ENCODE peak calls at places on chromosomes 5 and 9, in nine cellular contexts. One of them, this sample, is unnamed.
A peak's percentile ranks its signal among the peaks of the same experiment; 100 is the strongest.

GRCh38 chr5:35644543-35644942 is 26.9 kb downstream of the SPEF2 start:
- DNase-seq in fibroblast of pulmonary artery: no peak
- DNase-seq in adrenal gland: no peak
- DNase-seq in GM13976: no peak
- DNase-seq in upper lobe of right lung: no peak
- DNase-seq in AG10803: no peak
- DNase-seq in CD8-positive, alpha-beta T cell: no peak
- DNase-seq in foreskin fibroblast: peak; percentile 17
- DNase-seq in kidney: no peak
- DNase-seq in this sample: no peak

GRCh38 chr9:84136119-84136868 is 155.7 kb downstream of the RMI1 start:
- DNase-seq in AG10803: peak; percentile 71
- DNase-seq in kidney: no peak
- DNase-seq in foreskin fibroblast: peak; percentile 31
- DNase-seq in fibroblast of pulmonary artery: peak; percentile 66
- DNase-seq in CD8-positive, alpha-beta T cell: no peak
- DNase-seq in upper lobe of right lung: no peak
- DNase-seq in GM13976: no peak
- DNase-seq in adrenal gland: no peak
- DNase-seq in this sample: no peak

GRCh38 chr5:115396698-115397097 is 100.2 kb upstream of the CCDC112 start:
- DNase-seq in foreskin fibroblast: peak; percentile 10
- DNase-seq in fibroblast of pulmonary artery: peak; percentile 38
- DNase-seq in AG10803: no peak
- DNase-seq in kidney: no peak
- DNase-seq in GM13976: no peak
- DNase-seq in adrenal gland: no peak
- DNase-seq in CD8-positive, alpha-beta T cell: no peak
- DNase-seq in upper lobe of right lung: no peak
- DNase-seq in this sample: no peak

GRCh38 chr9:89471390-89471789 is 26.5 kb downstream of the SEMA4D start:
- DNase-seq in fibroblast of pulmonary artery: no peak
- DNase-seq in AG10803: no peak
- DNase-seq in GM13976: no peak
- DNase-seq in kidney: no peak
- DNase-seq in foreskin fibroblast: no peak
- DNase-seq in upper lobe of right lung: no peak
- DNase-seq in adrenal gland: no peak
- DNase-seq in CD8-positive, alpha-beta T cell: no peak
- DNase-seq in this sample: no peak

GRCh38 chr5:177557041-177557647 is 2.8 kb upstream of the FAM193B start:
- DNase-seq in foreskin fibroblast: peak; percentile 77
- DNase-seq in fibroblast of pulmonary artery: no peak
- DNase-seq in GM13976: no peak
- DNase-seq in upper lobe of right lung: no peak
- DNase-seq in kidney: no peak
- DNase-seq in AG10803: no peak
- DNase-seq in CD8-positive, alpha-beta T cell: peak; percentile 21
- DNase-seq in adrenal gland: no peak
- DNase-seq in this sample: no peak

GRCh38 chr9:130930132-130930803 is 8.8 kb downstream of the FIBCD1 start:
- DNase-seq in fibroblast of pulmonary artery: no peak
- DNase-seq in CD8-positive, alpha-beta T cell: no peak
- DNase-seq in AG10803: no peak
- DNase-seq in kidney: no peak
- DNase-seq in upper lobe of right lung: no peak
- DNase-seq in foreskin fibroblast: no peak
- DNase-seq in GM13976: no peak
- DNase-seq in adrenal gland: no peak
- DNase-seq in this sample: no peak

GRCh38 chr9:83966209-83966582 is 13.8 kb downstream of the HNRNPK start:
- DNase-seq in fibroblast of pulmonary artery: no peak
- DNase-seq in CD8-positive, alpha-beta T cell: no peak
- DNase-seq in adrenal gland: no peak
- DNase-seq in AG10803: no peak
- DNase-seq in foreskin fibroblast: no peak
- DNase-seq in kidney: no peak
- DNase-seq in GM13976: no peak
- DNase-seq in upper lobe of right lung: no peak
- DNase-seq in this sample: no peak

GRCh38 chr5:67301285-67301904 is 104.8 kb upstream of the CD180 start:
- DNase-seq in foreskin fibroblast: peak; percentile 95
- DNase-seq in adrenal gland: peak; percentile 33
- DNase-seq in AG10803: peak; percentile 93
- DNase-seq in fibroblast of pulmonary artery: peak; percentile 98
- DNase-seq in kidney: peak; percentile 83
- DNase-seq in GM13976: no peak
- DNase-seq in CD8-positive, alpha-beta T cell: no peak
- DNase-seq in upper lobe of right lung: no peak
- DNase-seq in this sample: no peak

GRCh38 chr9:127637322-127637847 is 25.3 kb downstream of the STXBP1 start:
- DNase-seq in fibroblast of pulmonary artery: peak; percentile 90
- DNase-seq in adrenal gland: peak; percentile 61
- DNase-seq in AG10803: peak; percentile 85
- DNase-seq in CD8-positive, alpha-beta T cell: no peak
- DNase-seq in kidney: no peak
- DNase-seq in foreskin fibroblast: peak; percentile 85
- DNase-seq in GM13976: no peak
- DNase-seq in upper lobe of right lung: peak; percentile 58
- DNase-seq in this sample: no peak

GRCh38 chr5:43315697-43316096 is 2.5 kb upstream of the HMGCS1 start:
- DNase-seq in fibroblast of pulmonary artery: no peak
- DNase-seq in foreskin fibroblast: no peak
- DNase-seq in GM13976: no peak
- DNase-seq in CD8-positive, alpha-beta T cell: no peak
- DNase-seq in AG10803: no peak
- DNase-seq in upper lobe of right lung: no peak
- DNase-seq in adrenal gland: no peak
- DNase-seq in kidney: no peak
- DNase-seq in this sample: no peak

GRCh38 chr5:16757989-16758501 is 141.2 kb upstream of the RETREG1 start:
- DNase-seq in foreskin fibroblast: no peak
- DNase-seq in kidney: no peak
- DNase-seq in adrenal gland: no peak
- DNase-seq in fibroblast of pulmonary artery: no peak
- DNase-seq in upper lobe of right lung: no peak
- DNase-seq in CD8-positive, alpha-beta T cell: no peak
- DNase-seq in GM13976: no peak
- DNase-seq in AG10803: no peak
- DNase-seq in this sample: no peak

GRCh38 chr5:80198399-80198798 is 57.4 kb downstream of the SERINC5 start:
- DNase-seq in CD8-positive, alpha-beta T cell: no peak
- DNase-seq in AG10803: no peak
- DNase-seq in GM13976: no peak
- DNase-seq in foreskin fibroblast: no peak
- DNase-seq in upper lobe of right lung: no peak
- DNase-seq in adrenal gland: no peak
- DNase-seq in kidney: no peak
- DNase-seq in fibroblast of pulmonary artery: no peak
- DNase-seq in this sample: no peak

GRCh38 chr9:35882265-35882848 is 12.2 kb upstream of the OR13J1 start:
- DNase-seq in foreskin fibroblast: peak; percentile 90
- DNase-seq in upper lobe of right lung: peak; percentile 91
- DNase-seq in CD8-positive, alpha-beta T cell: peak; percentile 86
- DNase-seq in adrenal gland: peak; percentile 84
- DNase-seq in fibroblast of pulmonary artery: peak; percentile 79
- DNase-seq in kidney: peak; percentile 86
- DNase-seq in GM13976: peak; percentile 76
- DNase-seq in AG10803: peak; percentile 74
- DNase-seq in this sample: no peak

GRCh38 chr5:126543009-126543408 is 52.0 kb downstream of the ALDH7A1 start:
- DNase-seq in GM13976: no peak
- DNase-seq in kidney: no peak
- DNase-seq in adrenal gland: no peak
- DNase-seq in CD8-positive, alpha-beta T cell: no peak
- DNase-seq in AG10803: no peak
- DNase-seq in foreskin fibroblast: no peak
- DNase-seq in fibroblast of pulmonary artery: no peak
- DNase-seq in upper lobe of right lung: no peak
- DNase-seq in this sample: no peak

GRCh38 chr5:57681942-57682341 is 199.3 kb upstream of the ACTBL2 start:
- DNase-seq in upper lobe of right lung: no peak
- DNase-seq in kidney: no peak
- DNase-seq in fibroblast of pulmonary artery: no peak
- DNase-seq in CD8-positive, alpha-beta T cell: no peak
- DNase-seq in GM13976: no peak
- DNase-seq in AG10803: no peak
- DNase-seq in adrenal gland: no peak
- DNase-seq in foreskin fibroblast: no peak
- DNase-seq in this sample: no peak

GRCh38 chr9:110566156-110566555 is 13.4 kb downstream of the SVEP1 start:
- DNase-seq in AG10803: no peak
- DNase-seq in kidney: no peak
- DNase-seq in fibroblast of pulmonary artery: no peak
- DNase-seq in foreskin fibroblast: no peak
- DNase-seq in CD8-positive, alpha-beta T cell: no peak
- DNase-seq in adrenal gland: no peak
- DNase-seq in upper lobe of right lung: no peak
- DNase-seq in GM13976: no peak
- DNase-seq in this sample: no peak
- TF ChIP-seq CTCF in AG10803: no peak
- TF ChIP-seq CTCF in kidney: no peak
- TF ChIP-seq CTCF in fibroblast of pulmonary artery: no peak
- TF ChIP-seq CTCF in foreskin fibroblast: no peak
- TF ChIP-seq CTCF in CD8-positive, alpha-beta T cell: no peak
- TF ChIP-seq CTCF in adrenal gland: no peak
- TF ChIP-seq CTCF in upper lobe of right lung: no peak
- TF ChIP-seq CTCF in GM13976: no peak
- TF ChIP-seq CTCF in this sample: no peak

GRCh38 chr5:31551878-31552277 is 19.8 kb downstream of the C5orf22 start:
- DNase-seq in CD8-positive, alpha-beta T cell: no peak
- DNase-seq in kidney: no peak
- DNase-seq in fibroblast of pulmonary artery: no peak
- DNase-seq in upper lobe of right lung: no peak
- DNase-seq in foreskin fibroblast: no peak
- DNase-seq in adrenal gland: no peak
- DNase-seq in AG10803: no peak
- DNase-seq in GM13976: no peak
- DNase-seq in this sample: no peak
- TF ChIP-seq CTCF in CD8-positive, alpha-beta T cell: no peak
- TF ChIP-seq CTCF in kidney: no peak
- TF ChIP-seq CTCF in fibroblast of pulmonary artery: no peak
- TF ChIP-seq CTCF in upper lobe of right lung: no peak
- TF ChIP-seq CTCF in foreskin fibroblast: no peak
- TF ChIP-seq CTCF in adrenal gland: no peak
- TF ChIP-seq CTCF in AG10803: no peak
- TF ChIP-seq CTCF in GM13976: no peak
- TF ChIP-seq CTCF in this sample: no peak

DNA sequence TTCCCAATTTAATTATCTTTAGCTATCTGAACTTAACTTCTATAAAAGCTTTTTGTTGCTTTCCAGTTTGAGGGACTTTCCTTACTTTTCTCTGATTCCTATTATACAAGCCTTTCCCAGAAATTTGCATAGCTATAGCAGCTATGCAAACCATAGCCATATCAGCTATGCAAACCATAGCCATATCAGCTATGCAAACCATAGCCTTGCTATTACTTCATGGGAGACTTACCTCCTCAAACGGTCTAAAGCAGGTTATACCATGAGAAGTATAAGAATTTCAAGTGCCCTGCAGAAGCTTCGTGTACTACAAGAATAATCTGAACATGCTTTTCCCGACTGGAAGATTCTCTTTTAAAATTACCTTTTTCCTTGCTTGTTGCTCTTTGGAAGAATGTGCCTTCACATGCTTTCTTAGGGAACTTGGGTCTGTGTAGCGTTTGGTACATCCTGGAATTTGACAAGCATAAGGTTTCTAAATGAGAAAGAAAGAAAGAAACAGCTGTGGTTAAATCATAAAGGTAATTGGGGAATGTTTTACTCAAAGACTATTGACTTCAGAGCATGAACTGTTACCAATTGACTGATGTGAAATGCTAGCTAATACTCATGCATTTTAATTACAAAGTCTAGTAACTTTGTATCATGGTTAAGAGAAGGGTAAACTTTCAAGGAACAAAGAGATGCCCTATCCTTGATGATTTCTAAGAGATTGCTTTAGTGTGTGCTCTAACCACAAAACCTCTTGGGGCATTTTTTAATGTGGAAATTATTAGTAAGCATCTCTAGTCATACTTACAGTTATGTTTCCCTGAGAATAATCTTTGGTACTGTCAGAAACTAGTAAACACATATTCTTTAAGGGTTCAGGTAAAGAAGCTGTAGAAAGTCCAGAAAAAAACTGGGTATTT is 367.6 kb downstream of the GLIS3 start:
- DNase-seq in CD8-positive, alpha-beta T cell: no peak
- DNase-seq in adrenal gland: no peak
- DNase-seq in upper lobe of right lung: no peak
- DNase-seq in fibroblast of pulmonary artery: no peak
- DNase-seq in GM13976: no peak
- DNase-seq in kidney: no peak
- DNase-seq in foreskin fibroblast: peak; percentile 17
- DNase-seq in AG10803: peak; percentile 61
- DNase-seq in this sample: no peak
- TF ChIP-seq CTCF in CD8-positive, alpha-beta T cell: no peak
- TF ChIP-seq CTCF in adrenal gland: no peak
- TF ChIP-seq CTCF in upper lobe of right lung: no peak
- TF ChIP-seq CTCF in fibroblast of pulmonary artery: no peak
- TF ChIP-seq CTCF in GM13976: no peak
- TF ChIP-seq CTCF in kidney: no peak
- TF ChIP-seq CTCF in foreskin fibroblast: no peak
- TF ChIP-seq CTCF in AG10803: no peak
- TF ChIP-seq CTCF in this sample: no peak

GRCh38 chr5:11251242-11251641 is 490.2 kb upstream of the DAP start:
- DNase-seq in GM13976: no peak
- DNase-seq in adrenal gland: no peak
- DNase-seq in AG10803: peak; percentile 1
- DNase-seq in foreskin fibroblast: peak; percentile 5
- DNase-seq in upper lobe of right lung: no peak
- DNase-seq in CD8-positive, alpha-beta T cell: no peak
- DNase-seq in kidney: no peak
- DNase-seq in fibroblast of pulmonary artery: no peak
- DNase-seq in this sample: no peak

GRCh38 chr5:11252523-11252922 is 491.5 kb upstream of the DAP start:
- DNase-seq in foreskin fibroblast: no peak
- DNase-seq in adrenal gland: no peak
- DNase-seq in upper lobe of right lung: no peak
- DNase-seq in kidney: no peak
- DNase-seq in fibroblast of pulmonary artery: no peak
- DNase-seq in AG10803: no peak
- DNase-seq in GM13976: no peak
- DNase-seq in CD8-positive, alpha-beta T cell: no peak
- DNase-seq in this sample: no peak

GRCh38 chr5:11248958-11249357 is 487.9 kb upstream of the DAP start:
- DNase-seq in upper lobe of right lung: no peak
- DNase-seq in fibroblast of pulmonary artery: no peak
- DNase-seq in CD8-positive, alpha-beta T cell: no peak
- DNase-seq in kidney: no peak
- DNase-seq in foreskin fibroblast: no peak
- DNase-seq in AG10803: no peak
- DNase-seq in GM13976: no peak
- DNase-seq in adrenal gland: no peak
- DNase-seq in this sample: no peak

DNA sequence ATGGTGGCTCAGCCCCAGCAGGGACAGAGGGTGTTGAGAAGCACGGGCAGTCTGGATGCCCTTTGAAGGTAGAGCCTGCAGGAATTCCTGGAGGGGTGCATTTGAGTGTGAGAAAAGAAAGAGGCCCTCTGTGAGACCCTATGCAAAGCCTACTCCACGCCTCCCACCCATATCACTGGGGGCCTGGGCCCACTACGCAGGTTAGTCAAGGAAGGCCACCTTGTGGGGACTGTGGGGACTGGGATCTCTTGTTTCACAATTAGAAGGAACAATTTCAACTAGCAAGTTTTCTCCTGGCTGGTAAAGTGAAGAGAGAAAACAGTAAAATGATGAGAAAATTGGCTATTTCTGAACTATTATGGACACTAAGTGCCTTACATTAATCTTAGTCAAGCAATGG is 486.2 kb upstream of the DAP start:
- DNase-seq in fibroblast of pulmonary artery: no peak
- DNase-seq in upper lobe of right lung: no peak
- DNase-seq in adrenal gland: no peak
- DNase-seq in CD8-positive, alpha-beta T cell: no peak
- DNase-seq in kidney: no peak
- DNase-seq in GM13976: no peak
- DNase-seq in AG10803: no peak
- DNase-seq in foreskin fibroblast: no peak
- DNase-seq in this sample: no peak
- TF ChIP-seq CTCF in fibroblast of pulmonary artery: no peak
- TF ChIP-seq CTCF in upper lobe of right lung: no peak
- TF ChIP-seq CTCF in adrenal gland: no peak
- TF ChIP-seq CTCF in CD8-positive, alpha-beta T cell: no peak
- TF ChIP-seq CTCF in kidney: no peak
- TF ChIP-seq CTCF in GM13976: no peak
- TF ChIP-seq CTCF in AG10803: no peak
- TF ChIP-seq CTCF in foreskin fibroblast: no peak
- TF ChIP-seq CTCF in this sample: peak; percentile 25

This sample was measured in chondrocyte.